ENCODE peak calls at places on chromosome 12, in five cellular contexts. T, B, O, U and K are unnamed samples.

GRCh38 chr12:24600996-24601395 is 347.9 kb downstream of the BCAT1 start:
- DNase-seq in T (no peak), B (no peak), O (peak), U (no peak), K (no peak)

GRCh38 chr12:2212971-2213869 is 160.4 kb downstream of the CACNA1C start:
- DNase-seq in T (no peak), B (peak), O (no peak), U (no peak), K (peak)

GRCh38 chr12:90999518-90999917 is 5.3 kb downstream of the EPYC start:
- DNase-seq in T (no peak), B (no peak), O (peak), U (no peak), K (no peak)

GRCh38 chr12:122282066-122282465 is 15.8 kb upstream of the VPS33A start:
- DNase-seq in T (no peak), B (no peak), O (peak), U (no peak), K (no peak)

GRCh38 chr12:80708535-80709328 is 1.3 kb downstream of the MYF6 start:
- DNase-seq in T (no peak), B (no peak), O (no peak), U (no peak), K (peak)

GRCh38 chr12:108253540-108253939 is 85.6 kb downstream of the CMKLR1 start:
- DNase-seq in T (no peak), B (no peak), O (no peak), U (no peak), K (no peak)

GRCh38 chr12:67885370-67886169 is 103.7 kb upstream of the IFNG-AS1 start:
- DNase-seq in T (no peak), B (no peak), O (no peak), U (peak), K (no peak)

GRCh38 chr12:15186593-15186992 is 34.6 kb downstream of the RERG start:
- DNase-seq in T (no peak), B (no peak), O (no peak), U (no peak), K (no peak)

GRCh38 chr12:57611116-57611809 is at the start of gene ARHGEF25:
- DNase-seq in T (no peak), B (peak), O (no peak), U (peak), K (peak)

GRCh38 chr12:64780220-64780530 is 21.0 kb upstream of the GNS start:
- DNase-seq in T (no peak), B (no peak), O (no peak), U (no peak), K (no peak)

GRCh38 chr12:78260976-78261375 is 430.3 kb downstream of the NAV3 start:
- DNase-seq in T (no peak), B (no peak), O (peak), U (no peak), K (no peak)

GRCh38 chr12:39587247-39587646 is 32.4 kb downstream of the ABCD2 start:
- DNase-seq in T (no peak), B (no peak), O (peak), U (no peak), K (no peak)

GRCh38 chr12:76927170-76927784 is 48.5 kb upstream of the CSRP2 start:
- DNase-seq in T (no peak), B (no peak), O (peak), U (peak), K (peak)

GRCh38 chr12:104456950-104457745 is 400 bp downstream of the CHST11 start:
- DNase-seq in T (peak), B (peak), O (peak), U (peak), K (peak)

GRCh38 chr12:124563401-124563800 is 4.0 kb downstream of the NCOR2 start:
- DNase-seq in T (no peak), B (no peak), O (no peak), U (no peak), K (no peak)

GRCh38 chr12:124562796-124563181 is 4.6 kb downstream of the NCOR2 start:
- DNase-seq in T (no peak), B (no peak), O (no peak), U (no peak), K (no peak)

GRCh38 chr12:124561231-124561630 is 6.2 kb downstream of the NCOR2 start:
- DNase-seq in T (no peak), B (no peak), O (no peak), U (no peak), K (no peak)

GRCh38 chr12:124563809-124564208 is 3.6 kb downstream of the NCOR2 start:
- DNase-seq in T (no peak), B (no peak), O (no peak), U (no peak), K (no peak)

GRCh38 chr12:124562018-124562795 is 5.2 kb downstream of the NCOR2 start:
- DNase-seq in T (no peak), B (no peak), O (no peak), U (no peak), K (no peak)
- TF ChIP-seq CTCF in T (no peak), B (no peak), O (no peak), U (no peak), K (no peak)

GRCh38 chr12:52380271-52380694 is 5.2 kb downstream of the KRT84 start:
- DNase-seq in T (peak), B (no peak), O (peak), U (peak), K (peak)
- TF ChIP-seq CTCF in T (peak), B (no peak), O (peak), U (no peak), K (peak)

DNA sequence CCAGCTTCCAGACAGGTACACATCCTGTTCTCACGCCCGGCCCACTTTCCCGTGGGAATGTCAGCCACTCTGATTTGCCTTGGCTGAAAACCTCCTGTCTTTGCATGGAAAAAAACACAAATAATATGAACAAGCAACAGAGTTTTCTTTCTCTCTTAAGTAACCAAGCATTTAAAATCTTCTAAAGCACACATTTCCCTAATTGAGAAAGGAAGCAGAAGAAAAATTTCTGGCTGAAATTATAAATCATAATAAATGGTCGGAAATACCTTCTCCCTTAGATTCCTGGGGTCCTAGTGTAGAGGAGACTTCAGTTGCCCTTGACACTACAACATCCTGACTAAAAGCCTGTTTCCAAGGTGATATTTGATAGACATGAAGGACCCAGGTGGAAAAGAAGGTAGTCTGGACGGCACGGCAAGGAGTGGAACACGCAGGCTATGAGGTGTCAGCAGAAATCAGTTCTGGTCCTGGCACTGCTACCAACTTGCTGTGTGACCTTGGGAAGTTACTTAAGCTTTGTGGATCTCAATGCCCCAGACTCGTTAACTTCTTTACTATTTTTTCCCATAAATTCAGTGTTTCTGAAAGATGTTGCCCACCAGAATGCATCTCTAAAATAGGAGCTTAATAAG is 37.0 kb upstream of the BCL2L14 start:
- DNase-seq in T (no peak), B (no peak), O (no peak), U (no peak), K (no peak)
- TF ChIP-seq CTCF in T (peak), B (no peak), O (no peak), U (peak), K (no peak)

GRCh38 chr12:6062427-6063378 is 61.8 kb downstream of the VWF start:
- DNase-seq in T (peak), B (peak), O (no peak), U (peak), K (peak)
- TF ChIP-seq CTCF in T (peak), B (peak), O (peak), U (peak), K (peak)

GRCh38 chr12:46024099-46024498 is 33.7 kb upstream of the SCAF11 start:
- DNase-seq in T (no peak), B (no peak), O (no peak), U (no peak), K (no peak)
- TF ChIP-seq CTCF in T (no peak), B (no peak), O (no peak), U (no peak), K (no peak)

DNA sequence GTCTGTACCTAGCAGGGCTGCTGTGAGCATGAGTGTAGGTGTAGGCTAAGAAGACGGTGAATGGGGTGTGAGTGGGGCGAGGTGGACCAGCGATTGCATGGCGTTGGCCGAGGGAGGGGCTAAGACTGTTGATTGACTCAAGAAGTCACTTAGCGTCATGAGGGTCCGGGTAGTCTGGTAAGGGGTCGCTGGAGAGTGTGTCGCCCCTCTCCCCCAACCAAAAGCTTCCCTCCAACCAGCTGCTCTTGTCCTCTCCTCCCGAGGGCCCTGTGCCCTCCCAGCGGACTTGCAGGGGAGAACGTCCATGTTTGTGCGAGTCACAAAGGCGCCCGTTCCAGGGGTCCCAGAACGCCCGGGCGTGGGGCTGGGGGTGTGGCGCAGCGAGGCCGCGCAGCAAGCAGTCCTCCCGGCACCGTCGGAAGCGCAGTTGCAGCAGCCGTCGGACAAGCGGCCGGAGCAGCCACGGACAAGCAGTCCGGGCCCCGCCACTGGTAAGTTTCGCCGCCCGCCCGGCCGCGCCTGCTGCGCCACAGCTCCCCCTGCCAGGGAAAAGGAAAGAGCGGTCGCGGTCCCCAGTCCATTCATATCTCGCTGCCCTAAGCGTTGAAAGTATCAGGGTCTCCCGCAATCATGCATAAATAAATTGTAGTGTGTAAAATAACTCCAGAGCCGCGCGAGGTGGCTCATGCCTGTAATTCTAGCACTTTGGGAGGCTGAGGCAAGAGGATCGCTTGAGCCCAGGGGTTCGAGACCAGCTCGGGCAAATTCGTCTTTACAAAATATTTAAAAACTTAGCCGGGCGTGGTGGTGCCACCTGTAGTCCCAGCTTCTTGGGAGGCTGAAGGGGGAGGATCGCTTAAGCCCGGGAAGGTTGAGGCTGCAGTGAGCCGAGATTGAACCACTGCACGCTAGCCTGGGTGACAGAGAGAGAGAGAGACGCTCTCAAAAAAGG is at the start of gene CCDC63:
- DNase-seq in T (peak), B (peak), O (no peak), U (peak), K (peak)
- TF ChIP-seq CTCF in T (peak), B (peak), O (peak), U (peak), K (peak)

GRCh38 chr12:41011939-41012338 is 176.2 kb upstream of the PDZRN4 start:
- DNase-seq in T (no peak), B (no peak), O (no peak), U (no peak), K (no peak)
- TF ChIP-seq CTCF in T (no peak), B (no peak), O (peak), U (no peak), K (no peak)

DNA sequence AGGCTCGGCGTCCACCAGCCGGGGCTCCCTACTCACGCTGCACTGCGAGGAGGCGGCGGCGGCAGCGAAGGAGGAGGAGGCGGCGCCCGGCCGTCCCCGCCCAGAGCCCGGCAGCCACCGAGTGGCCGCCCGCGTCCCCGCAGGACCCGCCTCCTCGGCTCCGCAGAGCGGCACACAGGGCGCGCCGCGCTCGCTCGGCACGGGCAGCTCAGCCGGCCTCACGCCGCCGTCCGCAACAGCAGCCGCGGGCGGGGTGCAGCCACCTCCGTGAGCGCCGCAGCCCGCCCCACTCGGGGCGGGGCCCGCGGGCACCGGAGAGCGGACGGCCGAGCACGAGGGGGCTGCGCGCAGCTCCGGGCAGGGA is at the start of gene ATP2B1:
- DNase-seq in T (peak), B (peak), O (peak), U (peak), K (peak)
- TF ChIP-seq CTCF in T (no peak), B (no peak), O (peak), U (no peak), K (no peak)

DNA sequence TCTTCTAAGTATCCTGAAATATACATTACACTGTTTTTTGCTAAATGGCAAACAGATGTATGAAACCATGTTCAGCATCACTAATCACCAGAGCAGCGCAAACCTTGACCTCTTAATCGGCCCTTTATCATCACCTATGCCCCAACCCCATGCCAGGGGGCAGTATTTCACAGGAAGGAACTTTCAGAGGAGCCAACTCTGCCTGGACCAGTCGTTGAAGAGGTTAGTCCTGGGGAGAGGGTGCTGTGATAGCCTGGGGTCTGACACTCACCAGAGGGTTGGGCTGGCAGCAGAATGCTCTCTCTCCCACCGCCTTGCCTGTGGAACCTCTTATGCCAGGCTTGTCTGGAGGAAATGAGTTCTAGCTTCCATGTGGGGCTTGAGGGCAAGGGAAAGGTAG is 411.7 kb downstream of the TMEM117 start:
- DNase-seq in T (no peak), B (no peak), O (no peak), U (no peak), K (peak)
- TF ChIP-seq CTCF in T (no peak), B (no peak), O (no peak), U (no peak), K (no peak)